ENCODE peak calls at places on chromosomes 5 and 9, in four cellular contexts. W is CD8-positive, alpha-beta T cell; C is tibial artery; I is CD4-positive, CD25-positive, alpha-beta regulatory T cell. M is an unnamed sample.

GRCh38 chr9:129458663-129459549 is 162.0 kb downstream of the C9orf50 start:
- DNase-seq in W (no peak), I (no peak), C (peak; percentile 66), M (peak; percentile 61)

GRCh38 chr9:109329274-109330258 is 8.7 kb upstream of the EPB41L4B start:
- DNase-seq in C (peak; percentile 56), I (no peak), W (no peak), M (peak; percentile 71)

GRCh38 chr9:134728801-134729495 is 87.3 kb downstream of the COL5A1 start:
- DNase-seq in W (no peak), I (no peak), C (no peak), M (no peak)

GRCh38 chr5:174188300-174188699 is 142.8 kb downstream of the NSG2 start:
- DNase-seq in W (no peak), I (no peak), C (peak; percentile 34), M (no peak)

GRCh38 chr5:61332891-61333350 is 863 bp downstream of the ZSWIM6 start:
- DNase-seq in W (no peak), I (peak; percentile 33), C (peak; percentile 53), M (peak; percentile 79)

GRCh38 chr5:42993516-42994284 is 46.4 kb downstream of the ANXA2R start:
- DNase-seq in C (peak; percentile 24), W (no peak), I (peak; percentile 57), M (peak; percentile 56)

GRCh38 chr9:12958279-12958678 is 183.5 kb downstream of the LURAP1L start:
- DNase-seq in I (no peak), C (no peak), W (no peak), M (no peak)

GRCh38 chr5:56515011-56515410 is 281.9 kb upstream of the ANKRD55 start:
- DNase-seq in W (no peak), I (no peak), C (no peak), M (no peak)

GRCh38 chr5:3741372-3741770 is 145.7 kb downstream of the IRX1 start:
- DNase-seq in C (no peak), W (no peak), I (no peak), M (no peak)

GRCh38 chr9:124818431-124819281 is 34.6 kb upstream of the WDR38 start:
- DNase-seq in C (no peak), I (no peak), W (no peak), M (peak; percentile 43)

GRCh38 chr5:100464418-100464817 is 70.8 kb upstream of the FAM174A start:
- DNase-seq in I (no peak), C (no peak), W (no peak), M (no peak)

GRCh38 chr5:103624748-103625147 is 62.2 kb upstream of the NUDT12 start:
- DNase-seq in W (no peak), C (no peak), I (no peak), M (no peak)

GRCh38 chr9:108467653-108468324 is 388.0 kb downstream of the ACTL7B start:
- DNase-seq in W (no peak), I (no peak), C (no peak), M (no peak)

DNA sequence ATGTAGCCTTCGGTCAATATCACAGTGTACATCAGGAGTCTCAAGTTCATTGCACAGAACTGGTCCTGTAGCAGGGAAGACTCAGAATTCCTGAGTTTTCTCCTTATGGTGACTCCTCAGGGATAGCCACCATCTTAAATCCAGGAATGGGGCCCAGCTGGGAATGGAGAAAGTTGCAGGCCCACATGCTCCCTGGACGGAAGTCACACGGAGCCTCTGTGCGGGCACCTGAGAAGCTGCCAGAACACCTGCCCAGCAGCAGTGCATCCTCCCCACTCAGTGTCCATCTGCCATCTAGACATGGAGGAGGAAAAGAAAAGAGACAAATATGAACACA is 133.9 kb downstream of the SUSD1 start:
- DNase-seq in W (no peak), I (no peak), C (no peak), M (no peak)
- H3K4me1 ChIP-seq in W (peaks cover 24% of the 10 kb centered on the region), I (peaks cover 29% of the 10 kb centered on the region), C (peaks cover 10% of the 10 kb centered on the region), M (peaks cover 9% of the 10 kb centered on the region)

DNA sequence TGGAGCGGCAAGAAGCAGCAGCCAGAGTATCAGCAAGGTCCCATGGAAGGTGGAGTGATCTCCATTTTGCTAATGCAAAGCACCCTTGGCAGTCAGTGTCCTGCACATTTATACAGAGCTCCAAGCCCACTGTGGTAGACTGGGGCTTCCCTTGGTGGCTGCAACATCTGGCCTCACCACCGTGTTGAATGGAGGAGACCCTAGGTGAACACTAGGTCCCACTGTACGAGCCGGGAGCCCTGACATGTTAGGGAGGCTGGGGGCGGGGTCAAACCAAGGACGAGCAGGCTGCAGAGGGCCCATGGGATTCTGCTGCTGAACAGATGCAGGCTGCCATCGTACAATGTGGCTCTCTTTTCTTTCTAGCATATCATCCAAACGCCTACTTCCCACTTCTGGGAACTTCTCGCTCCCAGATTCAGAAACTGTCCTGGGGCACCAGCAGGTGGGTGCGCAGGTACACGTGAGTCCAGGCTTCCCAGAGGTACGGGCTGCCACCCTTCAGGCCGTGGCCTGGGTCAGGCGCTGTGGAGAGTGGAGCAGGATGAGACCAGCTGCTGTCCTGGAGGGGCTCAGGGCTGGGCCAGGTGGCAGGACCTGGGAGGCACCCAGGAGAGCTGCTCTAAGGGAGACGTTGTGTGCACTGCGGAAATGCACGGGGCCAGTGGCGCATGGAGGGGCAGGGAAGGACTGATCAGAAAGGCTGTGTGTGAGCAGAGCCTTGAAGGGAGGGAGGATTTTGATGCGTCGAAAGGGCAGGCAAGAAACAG is 134.9 kb upstream of the PHYKPL start:
- DNase-seq in I (no peak), W (no peak), C (no peak), M (peak; percentile 20)
- H3K4me3 ChIP-seq in I (no peak overlapping the region), W (no peak overlapping the region), C (no peak overlapping the region), M (no peak overlapping the region)

GRCh38 chr9:95505072-95505471 is 11.7 kb downstream of the PTCH1 start:
- DNase-seq in C (no peak), W (no peak), I (no peak), M (no peak)

GRCh38 chr9:95507456-95508241 is 9.1 kb downstream of the PTCH1 start:
- DNase-seq in W (no peak), C (peak; percentile 64), I (no peak), M (no peak)

GRCh38 chr9:95506692-95507455 is 9.9 kb downstream of the PTCH1 start:
- DNase-seq in I (no peak), W (no peak), C (peak; percentile 46), M (no peak)

GRCh38 chr9:95505676-95506437 is 10.9 kb downstream of the PTCH1 start:
- DNase-seq in I (no peak), C (no peak), W (no peak), M (no peak)

GRCh38 chr9:95506438-95506691 is 10.4 kb downstream of the PTCH1 start:
- DNase-seq in I (no peak), W (no peak), C (no peak), M (no peak)
- H3K4me1 ChIP-seq in I (peaks cover 56% of the 10 kb centered on the region), W (peaks cover 43% of the 10 kb centered on the region), C (peaks cover 24% of the 10 kb centered on the region), M (peaks cover 35% of the 10 kb centered on the region)

GRCh38 chr5:95080456-95080855 is 204.4 kb downstream of the MCTP1 start:
- DNase-seq in W (no peak), I (no peak), C (no peak), M (no peak)
- H3K4me3 ChIP-seq in W (no peak overlapping the region), I (no peak overlapping the region), C (peak overlapping the region; percentile 36), M (peak overlapping the region; percentile 53)

DNA sequence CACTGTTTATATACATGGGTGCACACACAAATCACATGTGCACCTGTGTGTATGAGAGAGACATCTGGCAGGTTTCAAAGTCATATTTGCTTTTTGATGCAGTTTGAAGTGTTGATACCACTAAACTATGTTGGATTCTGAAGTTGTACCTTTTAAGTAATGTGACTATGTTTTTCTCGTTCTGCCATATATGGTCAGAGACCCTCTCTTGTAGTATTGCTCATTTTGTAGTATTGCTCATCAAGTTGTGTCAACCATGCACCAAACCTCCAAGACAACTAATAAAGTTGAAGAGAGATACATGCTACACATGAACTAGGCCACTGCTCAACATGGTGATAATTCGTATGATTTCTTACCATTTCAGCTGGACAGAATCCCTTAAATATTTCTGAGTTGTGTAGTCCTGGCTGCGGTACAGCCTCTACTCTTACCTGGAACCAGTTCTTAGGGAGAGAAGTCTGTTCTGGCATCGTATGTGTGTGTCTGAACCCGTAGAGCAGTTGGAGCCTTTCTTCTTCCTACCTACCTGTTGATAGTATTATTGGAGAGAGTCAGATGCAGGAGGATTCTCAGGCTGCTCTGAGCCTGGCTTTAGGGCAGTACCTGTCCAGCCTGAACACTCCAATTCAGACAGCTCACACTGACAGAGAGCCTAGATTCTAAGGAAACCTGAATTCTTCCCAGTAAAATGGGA is 190.3 kb downstream of the CD180 start:
- DNase-seq in W (no peak), I (no peak), C (no peak), M (no peak)
- H3K4me1 ChIP-seq in W (peaks cover 36% of the 10 kb centered on the region), I (peaks cover 56% of the 10 kb centered on the region), C (peaks cover 70% of the 10 kb centered on the region), M (peaks cover 66% of the 10 kb centered on the region)

DNA sequence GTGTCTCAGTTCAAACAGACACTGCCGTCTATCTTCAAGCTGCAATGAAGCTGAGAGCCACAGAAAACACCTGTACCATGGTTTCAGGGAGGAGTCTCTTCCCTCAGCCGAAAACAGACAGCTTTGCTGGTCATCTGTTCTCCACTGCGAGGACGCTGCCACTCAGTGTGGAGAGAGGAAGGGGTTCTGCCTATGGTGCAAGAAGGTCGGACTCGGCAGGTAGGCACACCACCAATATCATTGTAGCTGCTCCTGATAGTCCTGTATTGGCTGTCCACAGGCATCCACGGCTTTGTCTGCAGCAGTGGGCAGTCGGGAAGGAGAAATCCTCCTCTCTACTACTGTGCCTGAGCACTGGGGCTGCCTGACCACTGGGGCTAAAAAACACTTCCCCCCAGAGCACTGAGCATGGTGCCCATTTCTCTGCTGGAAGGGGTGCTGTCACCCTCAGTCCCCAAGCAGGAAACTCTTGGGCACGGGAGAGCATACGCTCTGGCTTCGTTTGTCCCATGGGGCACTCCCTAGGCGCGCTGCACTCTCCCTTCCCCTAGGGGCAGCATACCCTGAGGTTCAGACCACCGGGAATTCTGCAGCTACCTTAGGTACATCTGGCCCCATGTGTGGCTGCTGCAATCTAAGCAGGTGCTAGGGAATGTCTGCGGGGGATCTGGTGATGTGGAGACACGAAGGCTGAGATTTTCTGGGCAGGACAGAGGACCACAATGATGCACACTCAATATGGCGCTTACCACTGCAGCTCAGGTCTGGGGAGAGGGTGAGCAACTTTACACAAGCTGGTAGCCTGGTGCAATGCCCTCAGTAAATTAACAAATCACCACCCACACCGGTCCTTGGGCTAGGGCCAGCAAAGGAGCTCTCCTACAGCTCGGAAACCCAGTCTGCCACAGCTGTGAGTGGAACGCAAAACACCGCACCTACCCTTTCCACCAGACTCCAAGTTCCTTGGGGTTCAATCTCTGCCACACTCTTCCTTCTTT is 880.9 kb upstream of the SEMA6A start:
- DNase-seq in W (no peak), C (no peak), I (no peak), M (peak; percentile 43)
- H3K4me3 ChIP-seq in W (peak overlapping the region; percentile 22), C (no peak overlapping the region), I (peak overlapping the region; percentile 39), M (peak overlapping the region; percentile 40)

GRCh38 chr5:167577616-167578015 is 713.8 kb upstream of the WWC1 start:
- DNase-seq in W (no peak), I (no peak), C (no peak), M (no peak)

GRCh38 chr5:167576928-167577327 is 714.5 kb upstream of the WWC1 start:
- DNase-seq in W (no peak), I (no peak), C (no peak), M (no peak)

GRCh38 chr5:167573274-167574127 is 717.9 kb upstream of the WWC1 start:
- DNase-seq in C (no peak), I (no peak), W (no peak), M (no peak)

GRCh38 chr5:167574381-167574780 is 717.1 kb upstream of the WWC1 start:
- DNase-seq in C (no peak), I (no peak), W (no peak), M (no peak)

DNA sequence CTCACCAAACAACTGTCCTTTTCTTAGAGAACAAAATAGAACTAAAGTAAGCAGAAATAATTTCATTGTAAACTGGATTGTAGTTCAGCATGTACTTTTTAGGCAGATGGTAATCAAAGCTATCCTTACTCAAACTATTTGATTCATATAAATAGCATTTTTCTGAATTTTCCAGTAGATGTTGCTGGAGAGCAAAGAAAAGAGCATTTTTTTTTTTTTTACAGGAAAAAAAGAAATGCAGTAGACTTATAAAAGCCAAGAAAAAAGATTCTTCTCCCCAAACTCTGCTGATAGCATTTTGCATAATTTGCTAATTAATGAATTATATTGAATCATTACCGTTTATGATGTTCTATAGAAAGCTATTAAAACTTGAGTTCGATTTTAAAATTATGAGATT is 715.3 kb upstream of the WWC1 start:
- DNase-seq in I (no peak), W (no peak), C (no peak), M (no peak)
- H3K4me1 ChIP-seq in I (no peaks in the 10 kb centered on the region), W (no peaks in the 10 kb centered on the region), C (peaks cover 9% of the 10 kb centered on the region), M (no peaks in the 10 kb centered on the region)

M was measured in lower lobe of right lung.